ENCODE peak calls at places on chromosomes 4 and X, in nine cellular contexts. R, G, N, A, H, X, Z, C and P are unnamed samples.

GRCh38 chrX:119690921-119691716 is 1.8 kb downstream of the SEPTIN6 start:
- DNase-seq in N (peak; percentile 67), R (no peak), X (no peak), G (peak; percentile 67), H (no peak), A (no peak), C (no peak), Z (no peak), P (no peak)

GRCh38 chr4:67581913-67582312 is 23.4 kb downstream of the STAP1 start:
- DNase-seq in X (no peak), R (no peak), H (no peak), C (no peak), A (no peak), N (no peak), Z (no peak), G (no peak), P (no peak)

GRCh38 chr4:65738134-65738533 is 67.8 kb upstream of the EPHA5 start:
- DNase-seq in G (no peak), N (no peak), C (no peak), Z (no peak), X (no peak), R (no peak), H (no peak), A (no peak), P (no peak)

GRCh38 chrX:55389376-55389775 is 62.6 kb upstream of the MAGEH1 start:
- DNase-seq in A (no peak), C (no peak), R (no peak), N (no peak), X (no peak), G (no peak), Z (no peak), H (no peak), P (no peak)

GRCh38 chrX:313546-313945 is 5.0 kb downstream of the GTPBP6 start:
- DNase-seq in X (no peak), R (no peak), H (no peak), G (no peak), Z (no peak), N (no peak), A (no peak), C (no peak), P (no peak)

GRCh38 chr4:105966046-105966445 is 70.8 kb downstream of the NPNT start:
- DNase-seq in R (no peak), X (no peak), G (peak; percentile 63), A (no peak), C (peak; percentile 75), H (no peak), N (peak; percentile 47), Z (no peak), P (peak; percentile 70)

GRCh38 chr4:157221426-157221894 is 932 bp downstream of the GRIA2 start:
- DNase-seq in G (no peak), A (no peak), N (no peak), Z (no peak), X (no peak), C (no peak), H (no peak), R (no peak), P (no peak)

GRCh38 chr4:88737304-88738015 is 39.8 kb upstream of the NAP1L5 start:
- DNase-seq in A (no peak), G (no peak), C (no peak), Z (no peak), H (peak; percentile 65), X (no peak), N (no peak), R (no peak), P (no peak)

GRCh38 chrX:108020631-108021030 is 24.2 kb upstream of the VSIG1 start:
- DNase-seq in C (no peak), Z (no peak), H (no peak), R (no peak), N (peak; percentile 43), G (peak; percentile 39), X (no peak), A (no peak), P (no peak)

GRCh38 chr4:76308548-76308947 is 2.0 kb downstream of the STBD1 start:
- DNase-seq in Z (no peak), R (no peak), C (no peak), N (no peak), H (no peak), A (no peak), G (no peak), X (no peak), P (no peak)

GRCh38 chrX:72576161-72576896 is 3.7 kb upstream of the HDAC8 start:
- DNase-seq in G (peak; percentile 87), H (no peak), A (no peak), X (no peak), N (peak; percentile 14), Z (no peak), C (peak; percentile 3), R (no peak), P (no peak)

GRCh38 chr4:118767109-118767508 is 68.8 kb downstream of the SEC24D start:
- DNase-seq in N (no peak), G (no peak), H (no peak), X (no peak), C (no peak), R (no peak), A (no peak), Z (no peak), P (no peak)

GRCh38 chrX:113634565-113634964 is 793.9 kb upstream of the AMOT start:
- DNase-seq in X (no peak), Z (no peak), G (no peak), H (no peak), R (no peak), A (no peak), N (no peak), C (no peak), P (no peak)